ENCODE peak calls at places on chromosomes 11 and 22, in ten cellular contexts. E is activated T-helper 1 cell treated with anti-CD3 and anti-CD28 coated beads, Interleukin-12 subunit alpha, Interleukin-12 subunit beta, Interleukin-2, Interleukin-4 antibody, amounts not matched to agents 30 ng/mL and 10 ng/mL and 1 ng/mL, durations not matched to agents 14 hours and 24 hours and 36 hours; T is endothelial cell; K is T-cell; A is stomach; F is HS-5; I is A172; W is T1000; M is globus pallidus; J is psoas muscle. N is an unnamed sample.

GRCh38 chr11:2655834-2656622 is 43.8 kb downstream of the KCNQ1OT1 start:
- DNase-seq in T (no peak), J (no peak), K (no peak), E (no peak), M (no peak), I (peak; percentile 84), W (no peak), F (no peak), A (no peak), N (peak; percentile 4)

GRCh38 chr11:2539761-2540520 is 95.1 kb downstream of the KCNQ1 start:
- DNase-seq in E (no peak), M (no peak), K (no peak), F (no peak), I (no peak), W (no peak), A (no peak), J (peak; percentile 10), T (no peak), N (no peak)

GRCh38 chr11:70713436-70713835 is 315.1 kb downstream of the CTTN start:
- DNase-seq in I (no peak), K (no peak), W (no peak), A (no peak), J (no peak), F (no peak), M (no peak), E (no peak), T (no peak), N (no peak)

GRCh38 chr11:30128269-30128932 is 102.4 kb upstream of the FSHB start:
- DNase-seq in M (peak; percentile 43), F (peak; percentile 96), J (no peak), A (no peak), K (no peak), E (no peak), I (peak; percentile 82), T (no peak), W (peak; percentile 63), N (peak; percentile 53)

GRCh38 chr11:125404811-125405481 is 91.1 kb downstream of the FEZ1 start:
- DNase-seq in I (peak; percentile 11), W (peak; percentile 14), A (peak; percentile 69), T (peak; percentile 84), F (no peak), M (peak; percentile 55), K (peak; percentile 54), J (peak; percentile 79), E (peak; percentile 48), N (peak; percentile 88)

GRCh38 chr11:4539603-4540219 is 5.3 kb upstream of the OR52M1 start:
- DNase-seq in I (peak; percentile 47), A (peak; percentile 73), J (peak; percentile 20), F (no peak), T (peak; percentile 59), M (peak; percentile 21), W (no peak), K (peak; percentile 35), E (peak; percentile 11), N (peak; percentile 67)

GRCh38 chr11:96388891-96389603 is 665 bp downstream of the CCDC82 start:
- DNase-seq in W (no peak), I (no peak), T (peak; percentile 68), J (no peak), K (no peak), F (peak; percentile 32), E (no peak), A (no peak), M (peak; percentile 33), N (peak; percentile 74)

GRCh38 chr11:65295001-65295400 is 19.7 kb upstream of the CDC42EP2 start:
- DNase-seq in F (no peak), W (no peak), A (no peak), I (no peak), T (no peak), K (no peak), J (no peak), E (no peak), M (no peak), N (no peak)

GRCh38 chr11:73236879-73237278 is 18.8 kb downstream of the P2RY2 start:
- DNase-seq in E (no peak), J (peak; percentile 71), F (no peak), T (peak; percentile 72), M (no peak), A (peak; percentile 61), K (no peak), I (peak; percentile 27), W (no peak), N (peak; percentile 84)

GRCh38 chr11:125287467-125288232 is 123.1 kb downstream of the PKNOX2 start:
- DNase-seq in J (no peak), I (no peak), F (no peak), W (no peak), M (no peak), E (no peak), A (no peak), K (no peak), T (peak; percentile 44), N (peak; percentile 31)

GRCh38 chr11:47347134-47347533 is 5.4 kb downstream of the MYBPC3 start:
- DNase-seq in A (no peak), K (no peak), J (no peak), E (no peak), W (no peak), F (no peak), T (no peak), I (no peak), M (no peak), N (no peak)

GRCh38 chr11:117443269-117444186 is 115.9 kb downstream of the CEP164 start:
- DNase-seq in A (peak; percentile 34), K (no peak), T (peak; percentile 79), W (no peak), E (no peak), I (no peak), J (no peak), M (peak; percentile 78), F (no peak), N (peak; percentile 92)

GRCh38 chr11:19763315-19763714 is 50.7 kb downstream of the NAV2 start:
- DNase-seq in A (peak; percentile 31), W (no peak), J (no peak), M (no peak), I (no peak), T (no peak), F (no peak), E (no peak), K (no peak), N (no peak)

GRCh38 chr22:43925433-43926348 is 2.1 kb downstream of the PNPLA3 start:
- DNase-seq in M (no peak), I (peak; percentile 12), T (no peak), A (no peak), E (no peak), F (no peak), K (no peak), W (peak; percentile 12), J (no peak), N (peak; percentile 74)

GRCh38 chr11:11363674-11364073 is 10.6 kb upstream of the CSNK2A3 start:
- DNase-seq in E (no peak), W (no peak), A (no peak), F (no peak), K (no peak), M (no peak), T (no peak), I (no peak), J (no peak), N (no peak)

GRCh38 chr11:89163686-89164085 is 14.0 kb upstream of the TYR start:
- DNase-seq in T (no peak), J (no peak), I (no peak), F (no peak), E (no peak), A (no peak), K (no peak), W (no peak), M (no peak), N (no peak)

GRCh38 chr11:102347526-102348331 is 715 bp downstream of the BIRC2 start:
- DNase-seq in T (no peak), W (no peak), A (no peak), J (no peak), K (no peak), E (no peak), F (peak; percentile 52), I (peak; percentile 10), M (peak; percentile 34), N (peak; percentile 10)

GRCh38 chr11:64879226-64879900 is 942 bp upstream of the EHD1 start:
- DNase-seq in I (no peak), E (no peak), F (no peak), M (peak; percentile 57), J (peak; percentile 52), K (no peak), A (no peak), W (no peak), T (no peak), N (no peak)

GRCh38 chr11:69167916-69168691 is 12.4 kb downstream of the SMIM38 start:
- DNase-seq in F (no peak), M (no peak), I (no peak), A (no peak), W (no peak), T (no peak), K (no peak), E (no peak), J (no peak), N (no peak)

GRCh38 chr11:104275992-104276391 is 112.0 kb upstream of the PDGFD start:
- DNase-seq in T (no peak), E (no peak), M (no peak), W (no peak), K (no peak), J (no peak), F (peak; percentile 8), A (no peak), I (no peak), N (no peak)

GRCh38 chr11:76321340-76321739 is 59.6 kb downstream of the THAP12 start:
- DNase-seq in A (no peak), F (no peak), T (no peak), W (no peak), M (no peak), K (no peak), E (no peak), J (no peak), I (no peak), N (no peak)

GRCh38 chr22:22882033-22882717 is 5.4 kb upstream of the IGLL5 start:
- DNase-seq in T (no peak), A (no peak), I (no peak), W (no peak), J (no peak), M (no peak), E (no peak), F (no peak), K (no peak), N (no peak)